ENCODE peak calls at places on chromosomes 13 and 19, in ten cellular contexts. A is OCI-LY7; G is hippocampal formation; Q is cardiac septum; L is kidney; H is T-cell; S is activated T-cell treated with anti-CD3 and anti-CD28 coated beads, Interleukin-2, amount 50 U/mL, for 24 hours; B is WTC11; V is dermis blood vessel endothelial cell; K is B cell. X is an unnamed sample.

GRCh38 chr13:66237411-66238062 is 992.6 kb downstream of the PCDH9 start:
- DNase-seq in K (no peak), L (no peak), G (no peak), H (no peak), S (no peak), Q (no peak), B (no peak), V (no peak), A (no peak), X (no peak)

GRCh38 chr19:55703790-55704215 is 28.8 kb downstream of the EPN1 start:
- DNase-seq in A (peak), B (peak), Q (no peak), S (peak), V (peak), K (peak), H (peak), G (no peak), L (no peak), X (no peak)

GRCh38 chr13:110114351-110114750 is 192.6 kb downstream of the COL4A1 start:
- DNase-seq in Q (no peak), S (no peak), G (no peak), A (no peak), L (no peak), B (no peak), H (no peak), V (no peak), K (no peak), X (no peak)

GRCh38 chr13:53126803-53127202 is 98.2 kb downstream of the OLFM4 start:
- DNase-seq in S (no peak), H (no peak), Q (no peak), A (no peak), B (no peak), G (no peak), L (no peak), V (no peak), K (no peak), X (no peak)

GRCh38 chr13:52447354-52447753 is 3.1 kb downstream of the VPS36 start:
- DNase-seq in Q (no peak), S (no peak), V (no peak), K (no peak), G (no peak), B (no peak), H (no peak), L (no peak), A (no peak), X (no peak)

GRCh38 chr19:6822311-6822670 is 49.8 kb downstream of the VAV1 start:
- DNase-seq in Q (no peak), S (no peak), A (no peak), G (no peak), K (no peak), V (no peak), B (no peak), L (no peak), H (no peak), X (no peak)

GRCh38 chr19:49859838-49860715 is 7.3 kb downstream of the PNKP start:
- DNase-seq in G (no peak), Q (no peak), S (no peak), H (no peak), A (no peak), L (no peak), B (no peak), V (no peak), K (peak), X (no peak)

GRCh38 chr19:56136362-56136761 is 4.7 kb upstream of the ZNF444 start:
- DNase-seq in Q (no peak), K (no peak), V (no peak), B (peak), S (no peak), A (no peak), H (no peak), G (no peak), L (no peak), X (no peak)

GRCh38 chr19:49631279-49631588 is 8.7 kb downstream of the RRAS start:
- DNase-seq in V (peak), Q (no peak), A (no peak), H (no peak), L (no peak), S (no peak), G (no peak), B (no peak), K (no peak), X (no peak)

X was measured in naive thymus-derived CD4-positive, alpha-beta T cell.